ENCODE peak calls at places on chromosome 13, in four cellular contexts. E is tibial nerve, U is spleen, Y is AG04450. V is an unnamed sample.

GRCh38 chr13:94550030-94550738 is 45.8 kb downstream of the TGDS start:
- DNase-seq in U (no peak), Y (peak), E (peak), V (no peak)

GRCh38 chr13:36006347-36006746 is 124.8 kb downstream of the DCLK1 start:
- DNase-seq in E (no peak), U (no peak), Y (no peak), V (no peak)

GRCh38 chr13:27526516-27526915 is 76.2 kb upstream of the MTIF3 start:
- DNase-seq in U (no peak), E (no peak), Y (no peak), V (no peak)

GRCh38 chr13:31793246-31793645 is 53.9 kb downstream of the RXFP2 start:
- DNase-seq in E (no peak), U (no peak), Y (peak), V (no peak)

GRCh38 chr13:35723061-35723461 is 246.6 kb upstream of the MAB21L1 start:
- DNase-seq in U (no peak), E (peak), Y (no peak), V (no peak)

GRCh38 chr13:43516401-43516826 is 270.4 kb downstream of the ENOX1 start:
- DNase-seq in U (no peak), E (peak), Y (peak), V (no peak)

GRCh38 chr13:36858285-36858684 is 39.3 kb downstream of the RFXAP start:
- DNase-seq in E (peak), Y (peak), U (no peak), V (no peak)

GRCh38 chr13:98963917-98964316 is 13.9 kb downstream of the DOCK9 start:
- DNase-seq in U (no peak), E (no peak), Y (no peak), V (no peak)

GRCh38 chr13:33016414-33017409 is at the start of gene KL:
- DNase-seq in U (peak), Y (no peak), E (no peak), V (no peak)

GRCh38 chr13:99382428-99383133 is 75.4 kb upstream of the GPR183 start:
- DNase-seq in Y (no peak), U (no peak), E (no peak), V (no peak)

GRCh38 chr13:35283856-35284255 is 192.6 kb downstream of the MAB21L1 start:
- DNase-seq in U (no peak), E (no peak), Y (no peak), V (no peak)

DNA sequence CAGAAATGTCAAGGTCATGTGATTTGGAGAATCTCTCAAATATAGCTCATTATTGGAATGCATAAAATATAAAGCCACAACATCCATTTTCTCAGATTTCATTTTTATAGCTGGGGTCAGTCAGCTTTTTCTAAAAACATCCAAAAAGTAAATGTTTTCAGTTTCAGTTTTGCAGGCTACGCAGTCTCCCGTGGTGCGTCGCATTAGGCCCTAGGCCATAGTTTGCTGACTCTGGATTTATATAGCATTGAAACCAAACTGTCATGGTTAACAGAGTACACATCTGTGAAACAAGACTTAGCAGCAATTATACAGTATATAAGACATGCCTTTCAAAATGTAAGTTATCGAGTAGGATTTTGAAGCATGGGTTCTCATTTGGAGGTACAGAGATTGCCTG is 140.0 kb downstream of the IRS2 start:
- DNase-seq in U (no peak), E (no peak), Y (no peak), V (no peak)
- H3K27ac ChIP-seq in U (peak), E (no peak), Y (no peak), V (no peak)

DNA sequence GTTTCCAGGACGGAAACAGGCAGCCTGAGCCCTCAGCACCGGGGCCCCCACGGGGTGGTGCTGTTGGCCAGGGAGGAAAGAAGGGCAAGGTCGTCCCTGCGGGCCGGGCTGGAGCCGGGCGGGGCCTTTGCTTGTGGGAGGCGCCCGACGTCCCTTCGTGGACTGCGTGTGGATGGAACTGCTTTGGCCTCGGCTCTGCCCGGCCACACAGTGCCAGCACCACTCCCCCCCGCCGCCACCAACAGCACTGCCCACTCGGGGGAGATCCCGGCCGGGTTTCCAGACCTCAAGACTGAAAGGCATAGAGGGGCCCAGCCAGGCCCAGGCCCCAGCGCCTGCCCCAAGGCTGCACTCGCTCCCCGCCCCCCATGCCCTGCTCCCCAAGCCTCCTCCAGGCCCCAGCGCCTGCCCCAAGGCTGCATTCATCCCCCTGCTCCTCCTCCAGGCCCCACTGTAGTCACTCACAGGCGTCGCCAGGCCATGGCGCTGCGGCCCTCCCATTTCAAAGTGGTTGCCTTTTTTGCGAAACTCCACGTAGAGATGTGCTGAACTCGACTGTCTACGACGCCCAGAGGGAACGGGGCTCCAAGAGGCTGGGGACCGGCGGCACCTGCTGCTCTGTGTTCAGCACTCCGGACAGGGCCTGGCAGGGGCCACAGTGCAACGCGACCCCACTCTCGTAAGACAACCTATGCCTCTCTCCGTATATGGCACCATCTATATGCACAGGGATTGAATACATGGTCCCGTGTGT is 22.5 kb downstream of the C13orf46 start:
- DNase-seq in Y (no peak), E (peak), U (peak), V (peak)
- TF ChIP-seq CTCF in Y (peak), E (peak), U (peak), V (peak)

DNA sequence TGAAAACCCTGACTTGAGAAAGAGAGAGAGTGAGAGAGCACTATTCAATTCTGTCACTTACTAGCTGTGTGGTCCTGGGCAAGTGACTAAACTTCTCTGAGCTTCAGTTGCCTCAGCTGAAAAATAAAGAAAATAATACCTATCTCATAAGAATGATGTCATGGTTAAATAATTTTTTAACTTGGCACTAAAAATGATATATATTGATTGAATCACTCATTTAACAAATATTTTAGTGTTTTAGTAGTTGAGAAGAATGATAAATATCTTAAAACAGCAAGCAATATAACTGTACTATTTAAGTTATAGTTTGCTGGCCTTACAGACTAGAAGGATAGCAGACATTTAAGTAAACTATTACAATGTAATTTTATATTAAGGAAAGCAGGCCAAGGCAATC is 764.2 kb downstream of the DIAPH3 start:
- DNase-seq in Y (no peak), U (no peak), E (no peak), V (no peak)
- H3K4me3 ChIP-seq in Y (no peak), U (no peak), E (no peak), V (no peak)

DNA sequence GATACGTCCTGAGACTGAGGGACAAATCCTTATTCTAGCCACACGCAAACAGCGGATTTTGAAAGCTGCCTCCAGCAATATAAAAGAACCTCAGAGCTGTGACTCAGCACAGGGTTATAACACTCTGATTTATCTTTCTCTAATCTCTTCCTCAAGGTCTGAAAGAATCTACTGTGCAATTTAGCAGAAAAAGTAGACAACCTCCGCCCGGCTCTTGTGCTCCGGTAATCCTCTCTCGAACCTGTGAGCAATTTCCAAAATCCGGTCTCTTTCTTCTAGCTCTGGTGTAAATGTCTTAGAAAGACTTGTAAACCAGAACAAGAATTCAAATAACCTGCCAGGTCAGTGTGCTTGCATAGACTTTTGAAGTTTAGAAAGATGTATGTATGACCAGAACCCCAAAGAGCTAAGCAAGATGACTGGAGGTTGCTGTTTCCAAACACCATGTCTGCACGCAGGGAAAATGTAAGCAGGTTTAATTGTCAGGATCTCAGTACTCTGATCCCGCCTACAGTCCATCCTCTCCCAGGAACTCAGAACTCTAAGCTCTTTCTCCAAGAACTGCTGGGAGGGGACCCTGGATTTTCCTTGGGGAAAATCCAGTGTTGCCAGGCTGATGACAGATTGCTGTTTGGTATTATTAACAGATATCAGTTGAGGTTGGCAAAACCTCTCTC is 338.1 kb downstream of the RFC3 start:
- DNase-seq in U (no peak), Y (no peak), E (no peak), V (no peak)
- H3K27ac ChIP-seq in U (no peak), Y (no peak), E (no peak), V (no peak)

DNA sequence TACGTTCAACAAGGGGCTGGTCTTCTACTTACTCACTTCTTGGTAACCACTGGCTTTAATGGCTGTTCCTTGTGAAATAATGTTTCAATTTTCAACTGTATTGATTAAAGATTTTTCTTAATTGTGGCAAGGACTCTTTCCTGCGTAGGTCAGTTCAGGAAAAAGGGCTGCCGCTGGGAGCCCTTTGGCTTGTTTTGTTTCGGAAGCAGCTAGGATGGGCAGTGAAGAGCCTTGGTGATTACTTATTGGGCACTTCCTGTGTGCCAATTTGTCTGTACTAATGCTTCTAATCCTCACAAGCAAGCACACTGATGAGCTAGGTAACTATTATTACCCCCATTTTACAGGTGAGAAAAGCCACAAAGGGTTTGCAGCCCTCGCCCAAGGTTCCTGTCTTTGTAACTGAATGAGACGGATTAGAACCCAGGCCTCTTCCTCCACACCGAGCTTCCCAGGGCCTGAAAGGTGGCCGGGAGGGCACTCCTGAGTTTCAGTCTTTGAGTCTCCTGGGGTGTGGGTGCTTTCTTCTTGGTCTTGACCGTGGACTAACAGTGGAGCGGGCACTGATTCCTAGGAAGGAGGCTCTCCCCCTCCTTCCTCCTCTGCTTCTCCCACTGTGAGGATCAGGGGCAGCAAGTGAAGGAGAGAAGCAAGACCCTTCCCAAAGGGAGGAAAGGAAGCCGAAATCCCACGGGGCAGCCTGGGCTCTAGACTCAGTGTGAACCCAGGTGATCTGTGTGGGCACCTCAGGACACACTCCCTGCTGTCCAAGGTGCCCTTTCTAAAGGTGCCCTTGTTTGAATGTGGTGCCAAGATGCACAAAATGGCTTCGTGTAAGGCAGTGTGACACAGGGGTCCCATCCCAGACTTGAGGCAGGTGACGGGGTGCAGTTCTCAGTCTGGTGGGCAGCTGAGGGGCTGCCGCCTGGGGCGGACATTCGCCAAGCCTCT is 3.7 kb downstream of the COL4A2 start:
- DNase-seq in U (no peak), E (no peak), Y (no peak), V (no peak)
- TF ChIP-seq CTCF in U (no peak), E (no peak), Y (no peak), V (no peak)

GRCh38 chr13:67101730-67102467 is 128.2 kb downstream of the PCDH9 start:
- DNase-seq in U (no peak), E (no peak), Y (no peak), V (no peak)
- H3K4me3 ChIP-seq in U (no peak), E (no peak), Y (no peak), V (peak)

V was measured in dorsolateral prefrontal cortex.